ENCODE peak calls at places on chromosomes 11 and 22, in six cellular contexts. Z is mesendoderm, V is heart left ventricle, Q is Peyer's patch, U is IMR-90, K is heart right ventricle. J is an unnamed sample. For H3K36me3, the result is how much of the 10 kb centered on the place peaks cover.

GRCh38 chr11:130719516-130719915 is 196.8 kb downstream of the SNX19 start:
- DNase-seq in V (no peak), U (peak), Z (no peak), K (no peak), Q (no peak), J (no peak)

GRCh38 chr11:96333076-96333744 is 9.8 kb downstream of the MAML2 start:
- DNase-seq in U (no peak), K (no peak), Q (no peak), V (no peak), Z (no peak), J (no peak)

GRCh38 chr11:94851864-94852581 is 83.9 kb downstream of the AMOTL1 start:
- DNase-seq in U (no peak), K (no peak), Q (no peak), V (no peak), Z (no peak), J (no peak)

GRCh38 chr11:89016214-89016613 is 49.6 kb downstream of the GRM5 start:
- DNase-seq in V (no peak), Q (no peak), U (no peak), Z (no peak), K (no peak), J (no peak)

GRCh38 chr22:40031766-40032470 is 37.2 kb downstream of the FAM83F start:
- DNase-seq in U (no peak), V (no peak), Z (no peak), K (no peak), Q (no peak), J (no peak)

GRCh38 chr22:30802202-30803166 is 107.8 kb downstream of the OSBP2 start:
- DNase-seq in Z (peak), Q (peak), U (peak), V (peak), K (peak), J (peak)

GRCh38 chr11:111324277-111324720 is 26.0 kb downstream of the POU2AF3 start:
- DNase-seq in U (peak), K (no peak), V (no peak), Z (no peak), Q (no peak), J (no peak)

GRCh38 chr22:28983190-28983589 is 78.4 kb downstream of the C22orf31 start:
- DNase-seq in Q (no peak), U (no peak), V (no peak), K (no peak), Z (no peak), J (no peak)

GRCh38 chr11:96303067-96303466 is 39.9 kb downstream of the MAML2 start:
- DNase-seq in K (no peak), Z (no peak), U (peak), Q (no peak), V (no peak), J (no peak)

GRCh38 chr11:33835143-33835878 is 56.6 kb downstream of the LMO2 start:
- DNase-seq in Q (no peak), Z (no peak), U (peak), K (no peak), V (no peak), J (no peak)

GRCh38 chr11:60897496-60897895 is 8.9 kb downstream of the PRPF19 start:
- DNase-seq in Z (no peak), V (no peak), K (no peak), U (no peak), Q (no peak), J (no peak)

GRCh38 chr11:125451400-125452124 is 44.5 kb downstream of the FEZ1 start:
- DNase-seq in U (peak), K (peak), Z (peak), Q (peak), V (peak), J (peak)

GRCh38 chr11:11992257-11992690 is 16.2 kb downstream of the DKK3 start:
- DNase-seq in Z (peak), Q (no peak), V (no peak), U (no peak), K (no peak), J (peak)

GRCh38 chr11:102347526-102348331 is 715 bp downstream of the BIRC2 start:
- DNase-seq in U (peak), K (no peak), Q (no peak), Z (peak), V (no peak), J (no peak)

GRCh38 chr22:25900390-25900789 is 158.4 kb downstream of the MYO18B start:
- DNase-seq in V (no peak), K (no peak), Z (no peak), U (no peak), Q (no peak), J (no peak)

GRCh38 chr11:59756496-59756840 is 1.3 kb downstream of the STX3 start:
- DNase-seq in K (no peak), Z (no peak), Q (no peak), V (no peak), U (no peak), J (no peak)

GRCh38 chr22:27420817-27421361 is 380.7 kb downstream of the MN1 start:
- DNase-seq in U (peak), K (peak), Q (peak), Z (no peak), V (peak), J (peak)

GRCh38 chr22:31857247-31857646 is 87.1 kb upstream of the YWHAH start:
- DNase-seq in Z (peak), K (no peak), U (no peak), V (no peak), Q (no peak), J (no peak)

GRCh38 chr11:69943066-69943465 is 123.8 kb upstream of the FGF3 start:
- DNase-seq in Q (no peak), U (no peak), Z (peak), V (no peak), K (no peak), J (peak)

GRCh38 chr11:20156876-20157613 is 3.2 kb downstream of the DBX1 start:
- DNase-seq in K (no peak), Z (peak), V (no peak), U (no peak), Q (peak), J (no peak)

GRCh38 chr11:114477946-114478537 is 38.8 kb downstream of the REXO2 start:
- DNase-seq in Z (peak), K (no peak), V (no peak), U (no peak), Q (no peak), J (no peak)

GRCh38 chr22:47225931-47226633 is 463.6 kb downstream of the TBC1D22A start:
- DNase-seq in U (no peak), K (no peak), Z (no peak), Q (peak), V (no peak), J (no peak)

GRCh38 chr11:61447601-61448551 is 18.0 kb downstream of the SDHAF2 start:
- DNase-seq in Q (no peak), U (peak), V (peak), K (peak), Z (no peak), J (no peak)

GRCh38 chr11:105392546-105392945 is 217.3 kb upstream of the GRIA4 start:
- DNase-seq in K (no peak), Z (no peak), Q (no peak), V (no peak), U (peak), J (no peak)

GRCh38 chr11:104898685-104899013 is 389 bp upstream of the CASP12 start:
- DNase-seq in V (no peak), U (no peak), K (no peak), Z (no peak), Q (no peak), J (no peak)

GRCh38 chr11:69647761-69648497 is 7.0 kb downstream of the CCND1 start:
- DNase-seq in K (no peak), U (no peak), V (no peak), Q (no peak), Z (no peak), J (peak)

GRCh38 chr11:111561801-111562325 is 21.3 kb downstream of the LAYN start:
- DNase-seq in K (no peak), V (no peak), Q (no peak), U (peak), Z (peak), J (no peak)

GRCh38 chr11:131375421-131375820 is 5.0 kb downstream of the NTM start:
- DNase-seq in Q (no peak), V (no peak), K (no peak), Z (no peak), U (no peak), J (no peak)

GRCh38 chr11:7545611-7546010 is 31.8 kb downstream of the PPFIBP2 start:
- DNase-seq in V (no peak), K (no peak), U (no peak), Z (no peak), Q (no peak), J (no peak)

GRCh38 chr11:1338201-1339065 is 29.0 kb upstream of the TOLLIP start:
- DNase-seq in K (no peak), U (no peak), Z (no peak), Q (no peak), V (no peak), J (no peak)

GRCh38 chr11:34492806-34493414 is 20.7 kb downstream of the ELF5 start:
- DNase-seq in Q (peak), U (peak), V (peak), Z (peak), K (peak), J (no peak)

GRCh38 chr22:40325315-40325714 is 21.0 kb upstream of the ADSL start:
- DNase-seq in U (no peak), Q (no peak), V (no peak), K (no peak), Z (no peak), J (no peak)

GRCh38 chr11:65187971-65188461 is 6.3 kb downstream of the CAPN1 start:
- DNase-seq in Z (no peak), U (no peak), Q (no peak), V (no peak), K (no peak), J (no peak)

GRCh38 chr11:63595296-63595695 is 18.9 kb downstream of the PLAAT3 start:
- DNase-seq in U (peak), Q (no peak), K (no peak), Z (no peak), V (no peak), J (no peak)

GRCh38 chr11:64150481-64151239 is 15.3 kb downstream of the MACROD1 start:
- DNase-seq in Q (no peak), Z (no peak), U (no peak), K (peak), V (peak), J (peak)

GRCh38 chr22:45563362-45564040 is 60.8 kb downstream of the FBLN1 start:
- DNase-seq in Q (no peak), V (no peak), Z (no peak), U (no peak), K (no peak), J (no peak)

GRCh38 chr22:32539631-32540449 is 65.2 kb downstream of the FBXO7 start:
- DNase-seq in V (peak), U (no peak), K (peak), Q (no peak), Z (peak), J (peak)

GRCh38 chr11:76459299-76459698 is 14.5 kb downstream of the EMSY start:
- DNase-seq in V (no peak), U (no peak), Q (no peak), Z (peak), K (no peak), J (no peak)

GRCh38 chr11:46898396-46899095 is 19.8 kb downstream of the LRP4 start:
- DNase-seq in Z (no peak), K (no peak), U (no peak), V (no peak), Q (no peak), J (no peak)

DNA sequence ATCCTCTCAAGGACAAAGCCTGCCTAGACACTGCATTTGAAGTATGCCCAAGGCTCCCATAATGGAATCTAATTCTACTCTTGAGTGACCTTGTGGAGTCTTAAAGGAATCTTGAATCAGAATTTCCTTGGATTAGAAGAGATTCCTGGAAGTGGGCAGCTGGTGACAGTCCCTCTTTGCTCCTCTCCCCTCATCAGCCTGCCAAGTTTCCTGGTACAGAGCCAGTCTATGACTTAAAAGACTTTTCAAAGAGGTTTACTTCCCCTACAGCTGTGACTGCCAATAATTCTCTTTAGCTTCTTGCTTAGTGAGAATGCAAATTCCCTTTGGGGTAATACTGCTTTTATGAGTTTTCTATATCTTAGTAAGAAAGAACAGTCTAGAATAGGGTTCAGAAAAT is 183.0 kb downstream of the C11orf87 start:
- DNase-seq in Q (no peak), K (no peak), Z (peak), U (no peak), V (no peak), J (no peak)
- H3K36me3 ChIP-seq in Q (under half), K (under half), Z (under half), U (under half), V (under half), J (under half)

GRCh38 chr11:74626130-74626529 is 33.7 kb downstream of the POLD3 start:
- DNase-seq in V (no peak), Z (no peak), Q (no peak), K (no peak), U (no peak), J (no peak)
- H3K36me3 ChIP-seq in V (half or more), Z (under half), Q (under half), K (under half), U (under half), J (under half)

GRCh38 chr11:118774032-118774431 is 16.9 kb downstream of the DDX6 start:
- DNase-seq in Z (no peak), K (no peak), U (no peak), V (no peak), Q (no peak), J (no peak)

GRCh38 chr11:118768715-118769114 is 22.2 kb downstream of the DDX6 start:
- DNase-seq in U (no peak), K (no peak), Z (no peak), V (no peak), Q (no peak), J (no peak)

GRCh38 chr11:118766035-118766434 is 24.9 kb downstream of the DDX6 start:
- DNase-seq in U (no peak), V (no peak), Z (no peak), Q (no peak), K (no peak), J (no peak)

GRCh38 chr11:118771481-118772278 is 19.3 kb downstream of the DDX6 start:
- DNase-seq in Z (no peak), Q (no peak), U (no peak), K (no peak), V (no peak), J (no peak)
- H3K36me3 ChIP-seq in Z (under half), Q (under half), U (under half), K (under half), V (half or more), J (under half)

DNA sequence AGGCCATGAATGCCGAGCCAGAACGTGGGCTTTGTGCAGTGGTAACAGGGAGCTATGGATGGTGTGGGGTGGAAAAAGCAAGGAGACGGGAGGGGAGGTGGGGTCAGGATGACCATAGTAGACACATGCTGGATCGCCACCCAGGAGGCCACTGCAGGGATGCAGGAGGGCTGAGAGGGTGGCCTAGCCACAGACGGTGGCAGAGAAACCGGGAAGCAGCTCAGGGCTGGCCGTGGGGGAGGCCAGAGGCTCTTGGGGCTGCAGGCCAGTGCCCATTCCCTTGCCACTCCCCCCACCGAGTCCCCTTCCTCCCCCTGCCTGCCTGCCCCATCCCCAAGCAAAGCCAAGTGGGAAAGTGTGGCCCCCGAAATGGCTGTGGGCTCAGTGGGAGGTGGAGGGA is 59.1 kb upstream of the TCF20 start:
- DNase-seq in V (no peak), U (no peak), Q (no peak), Z (no peak), K (no peak), J (no peak)
- H3K36me3 ChIP-seq in V (under half), U (under half), Q (under half), Z (under half), K (under half), J (under half)